ENCODE peak calls at places on chromosome 14, in eight cellular contexts. T is mucosa of gallbladder; N is astrocyte of the spinal cord; Z is stimulated activated CD4-positive, alpha-beta T cell treated with anti-CD3 and anti-CD28 coated beads, Interleukin-2, amount 100 ng/mL, for 4 hours; J is GM23248; F is GM10248; A is heart right ventricle; C is EL. M is an unnamed sample.
A peak's percentile ranks its signal among the peaks of the same experiment; 100 is the strongest.

GRCh38 chr14:67704484-67705089 is 2.9 kb downstream of the RDH12 start:
- DNase-seq in T (peak; percentile 67), N (peak; percentile 53), Z (peak; percentile 12), J (peak; percentile 65), F (peak; percentile 67), A (peak; percentile 16), C (peak; percentile 55), M (no peak)

GRCh38 chr14:20998139-20998538 is 954 bp upstream of the SLC39A2 start:
- DNase-seq in T (no peak), N (no peak), Z (no peak), J (no peak), F (no peak), A (no peak), C (no peak), M (no peak)

GRCh38 chr14:82642425-82642824 is 1108.8 kb upstream of the SEL1L start:
- DNase-seq in T (peak; percentile 14), N (peak; percentile 8), Z (no peak), J (no peak), F (peak; percentile 18), A (no peak), C (no peak), M (no peak)

GRCh38 chr14:95331708-95332408 is 12.2 kb upstream of the CLMN start:
- DNase-seq in T (no peak), N (no peak), Z (no peak), J (no peak), F (no peak), A (no peak), C (no peak), M (no peak)

GRCh38 chr14:34718750-34719304 is 4.4 kb upstream of the CFL2 start:
- DNase-seq in T (no peak), N (peak; percentile 9), Z (no peak), J (peak; percentile 71), F (no peak), A (no peak), C (peak; percentile 72), M (no peak)

GRCh38 chr14:103699261-103699661 is 16.0 kb downstream of the XRCC3 start:
- DNase-seq in T (no peak), N (no peak), Z (no peak), J (no peak), F (no peak), A (no peak), C (no peak), M (no peak)

GRCh38 chr14:23457587-23458445 is 11.7 kb upstream of the NGDN start:
- DNase-seq in T (peak; percentile 67), N (no peak), Z (no peak), J (no peak), F (no peak), A (no peak), C (no peak), M (no peak)

GRCh38 chr14:75141967-75142366 is 15.1 kb upstream of the NEK9 start:
- DNase-seq in T (no peak), N (peak; percentile 50), Z (no peak), J (peak; percentile 54), F (no peak), A (no peak), C (peak; percentile 35), M (no peak)

GRCh38 chr14:105078294-105078693 is 13.1 kb upstream of the GPR132 start:
- DNase-seq in T (no peak), N (no peak), Z (no peak), J (no peak), F (no peak), A (no peak), C (no peak), M (no peak)

GRCh38 chr14:104925214-104925899 is 678 bp downstream of the PLD4 start:
- DNase-seq in T (no peak), N (no peak), Z (no peak), J (no peak), F (no peak), A (no peak), C (no peak), M (no peak)

GRCh38 chr14:29724991-29725390 is 202.7 kb downstream of the PRKD1 start:
- DNase-seq in T (peak; percentile 30), N (peak; percentile 56), Z (no peak), J (peak; percentile 24), F (no peak), A (no peak), C (no peak), M (no peak)

GRCh38 chr14:72730468-72730867 is 163.4 kb downstream of the DPF3 start:
- DNase-seq in T (no peak), N (no peak), Z (no peak), J (no peak), F (no peak), A (no peak), C (no peak), M (no peak)

M was measured in effector CD8-positive, alpha-beta T cell.